ENCODE peak calls at places on chromosomes 4 and X, in five cellular contexts. D, Q, T, V and X are unnamed samples.

GRCh38 chr4:20532871-20533870 is 167.1 kb upstream of the PACRGL start:
- DNase-seq in D (no peak), Q (no peak), T (no peak), V (peak), X (no peak)

GRCh38 chr4:125744891-125745364 is 430.2 kb downstream of the FAT4 start:
- DNase-seq in D (no peak), Q (no peak), T (no peak), V (no peak), X (no peak)

GRCh38 chrX:79408623-79409322 is 41.6 kb upstream of the ITM2A start:
- DNase-seq in D (no peak), Q (no peak), T (no peak), V (no peak), X (peak)

GRCh38 chr4:140673729-140674128 is 82.5 kb downstream of the TBC1D9 start:
- DNase-seq in D (no peak), Q (peak), T (no peak), V (peak), X (no peak)

GRCh38 chr4:29278580-29278979 is 1441.6 kb upstream of the PCDH7 start:
- DNase-seq in D (no peak), Q (no peak), T (no peak), V (peak), X (no peak)

GRCh38 chr4:125123710-125124109 is 191.0 kb upstream of the FAT4 start:
- DNase-seq in D (no peak), Q (no peak), T (no peak), V (no peak), X (no peak)

GRCh38 chr4:138327334-138327733 is 85.2 kb upstream of the SLC7A11 start:
- DNase-seq in D (no peak), Q (no peak), T (peak), V (no peak), X (no peak)

GRCh38 chrX:100512471-100512870 is 72.3 kb upstream of the TNMD start:
- DNase-seq in D (no peak), Q (peak), T (no peak), V (peak), X (no peak)

GRCh38 chr4:10456270-10457254 is 664 bp downstream of the ZNF518B start:
- DNase-seq in D (peak), Q (peak), T (peak), V (no peak), X (peak)

GRCh38 chr4:163157157-163157556 is 9.5 kb downstream of the NAF1 start:
- DNase-seq in D (no peak), Q (no peak), T (no peak), V (no peak), X (no peak)

GRCh38 chr4:131370846-131371245 is 1778.2 kb upstream of the PCDH10 start:
- DNase-seq in D (no peak), Q (peak), T (peak), V (no peak), X (no peak)

GRCh38 chr4:147848634-147849033 is 116.7 kb downstream of the ARHGAP10 start:
- DNase-seq in D (no peak), Q (no peak), T (no peak), V (no peak), X (no peak)

GRCh38 chr4:111510535-111510934 is 634.7 kb upstream of the FAM241A start:
- DNase-seq in D (no peak), Q (no peak), T (no peak), V (no peak), X (no peak)